ENCODE peak calls at places on chromosomes 11 and 22, in ten cellular contexts. X, N, L, P, C, R, D, W, M and A are unnamed samples.

GRCh38 chr11:128544625-128545024 is 42.7 kb downstream of the ETS1 start:
- DNase-seq in X (no peak), N (no peak), L (no peak), P (no peak), C (no peak), R (no peak), D (no peak), W (no peak), M (no peak), A (no peak)

GRCh38 chr11:46489668-46490560 is 98.3 kb upstream of the CHRM4 start:
- DNase-seq in X (no peak), N (no peak), L (peak; percentile 46), P (no peak), C (no peak), R (no peak), D (no peak), W (peak; percentile 49), M (peak; percentile 48), A (no peak)

GRCh38 chr11:66251811-66252210 is 16.6 kb upstream of the RAB1B start:
- DNase-seq in X (no peak), N (no peak), L (no peak), P (no peak), C (no peak), R (no peak), D (no peak), W (no peak), M (no peak), A (no peak)

GRCh38 chr22:27517361-27517760 is 284.2 kb downstream of the MN1 start:
- DNase-seq in X (no peak), N (no peak), L (no peak), P (no peak), C (no peak), R (no peak), D (no peak), W (no peak), M (no peak), A (no peak)

GRCh38 chr22:33303109-33303508 is 244.9 kb upstream of the SYN3 start:
- DNase-seq in X (no peak), N (peak; percentile 36), L (no peak), P (no peak), C (no peak), R (no peak), D (no peak), W (no peak), M (no peak), A (no peak)

GRCh38 chr11:86620796-86621575 is 51.4 kb downstream of the ME3 start:
- DNase-seq in X (no peak), N (no peak), L (no peak), P (peak; percentile 33), C (no peak), R (no peak), D (no peak), W (no peak), M (peak; percentile 15), A (no peak)

GRCh38 chr11:104883342-104883741 is 14.9 kb downstream of the CASP12 start:
- DNase-seq in X (no peak), N (no peak), L (no peak), P (no peak), C (no peak), R (no peak), D (no peak), W (no peak), M (no peak), A (no peak)

GRCh38 chr11:69923196-69923595 is 104.0 kb upstream of the FGF3 start:
- DNase-seq in X (no peak), N (peak; percentile 43), L (no peak), P (no peak), C (peak; percentile 46), R (no peak), D (no peak), W (no peak), M (no peak), A (no peak)

GRCh38 chr22:46451741-46452140 is 85.7 kb downstream of the CELSR1 start:
- DNase-seq in X (no peak), N (no peak), L (no peak), P (no peak), C (no peak), R (no peak), D (no peak), W (no peak), M (no peak), A (no peak)

GRCh38 chr22:46454233-46454909 is 83.0 kb downstream of the CELSR1 start:
- DNase-seq in X (no peak), N (no peak), L (no peak), P (no peak), C (no peak), R (no peak), D (no peak), W (no peak), M (no peak), A (no peak)

GRCh38 chr22:46453829-46454220 is 83.6 kb downstream of the CELSR1 start:
- DNase-seq in X (no peak), N (no peak), L (no peak), P (no peak), C (no peak), R (no peak), D (no peak), W (no peak), M (no peak), A (no peak)

GRCh38 chr22:46452195-46453005 is 85.0 kb downstream of the CELSR1 start:
- DNase-seq in X (no peak), N (no peak), L (no peak), P (no peak), C (no peak), R (no peak), D (no peak), W (no peak), M (no peak), A (peak; percentile 24)

GRCh38 chr22:46453006-46453828 is 84.2 kb downstream of the CELSR1 start:
- DNase-seq in X (no peak), N (no peak), L (no peak), P (no peak), C (no peak), R (no peak), D (no peak), W (no peak), M (peak; percentile 34), A (no peak)
- TF ChIP-seq POLR2A in X (no peak), N (no peak), L (no peak), P (no peak), C (no peak), R (no peak), D (no peak), W (no peak), M (no peak), A (no peak)

DNA sequence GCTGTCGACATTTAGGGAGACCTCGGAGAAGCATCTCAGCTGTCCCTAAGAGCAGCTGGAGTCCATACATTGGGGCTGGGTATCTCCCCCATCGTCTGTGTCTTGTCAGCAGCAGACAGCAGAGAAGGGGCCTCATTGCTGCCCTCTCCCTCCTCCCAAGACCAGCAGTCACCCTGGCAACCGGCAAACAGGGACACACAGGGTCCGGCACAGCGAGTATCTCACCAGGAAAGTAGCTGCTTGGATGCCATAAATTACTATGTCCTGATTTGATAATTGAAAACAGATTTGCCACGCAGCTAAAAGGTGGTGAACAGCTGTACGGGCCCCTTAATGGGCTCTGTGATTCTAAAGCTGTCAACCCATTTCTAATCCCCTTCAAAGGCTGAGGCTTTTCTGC is 84.5 kb downstream of the CD44 start:
- DNase-seq in X (no peak), N (no peak), L (no peak), P (no peak), C (peak; percentile 68), R (no peak), D (no peak), W (no peak), M (no peak), A (no peak)
- TF ChIP-seq POLR2A in X (no peak), N (no peak), L (no peak), P (no peak), C (no peak), R (no peak), D (no peak), W (no peak), M (no peak), A (no peak)

GRCh38 chr11:108732395-108732794 is 67.5 kb downstream of the DDX10 start:
- DNase-seq in X (no peak), N (no peak), L (no peak), P (no peak), C (no peak), R (no peak), D (no peak), W (no peak), M (peak; percentile 76), A (no peak)

GRCh38 chr11:108734956-108735559 is 70.2 kb downstream of the DDX10 start:
- DNase-seq in X (no peak), N (no peak), L (peak; percentile 8), P (no peak), C (no peak), R (no peak), D (no peak), W (peak; percentile 18), M (no peak), A (no peak)

GRCh38 chr11:108727665-108728064 is 62.8 kb downstream of the DDX10 start:
- DNase-seq in X (no peak), N (no peak), L (no peak), P (no peak), C (no peak), R (no peak), D (no peak), W (no peak), M (no peak), A (no peak)

GRCh38 chr11:108733479-108734116 is 68.7 kb downstream of the DDX10 start:
- DNase-seq in X (no peak), N (no peak), L (no peak), P (no peak), C (no peak), R (peak; percentile 5), D (no peak), W (peak; percentile 15), M (peak; percentile 8), A (no peak)
- TF ChIP-seq POLR2A in X (peak; percentile 56), N (no peak), L (no peak), P (no peak), C (no peak), R (no peak), D (no peak), W (no peak), M (no peak), A (no peak)

GRCh38 chr22:36333632-36334031 is 54.1 kb downstream of the MYH9 start:
- DNase-seq in X (no peak), N (no peak), L (no peak), P (no peak), C (no peak), R (no peak), D (no peak), W (no peak), M (peak; percentile 67), A (no peak)

GRCh38 chr22:36336246-36337182 is 51.3 kb downstream of the MYH9 start:
- DNase-seq in X (no peak), N (no peak), L (no peak), P (no peak), C (no peak), R (no peak), D (no peak), W (no peak), M (peak; percentile 93), A (no peak)

GRCh38 chr22:36335621-36336020 is 52.1 kb downstream of the MYH9 start:
- DNase-seq in X (no peak), N (no peak), L (no peak), P (no peak), C (no peak), R (no peak), D (no peak), W (no peak), M (no peak), A (no peak)

GRCh38 chr22:36334081-36334831 is 53.5 kb downstream of the MYH9 start:
- DNase-seq in X (no peak), N (peak; percentile 88), L (no peak), P (no peak), C (peak; percentile 85), R (no peak), D (peak; percentile 57), W (peak; percentile 82), M (peak; percentile 42), A (peak; percentile 67)

GRCh38 chr22:36334838-36335603 is 52.7 kb downstream of the MYH9 start:
- DNase-seq in X (no peak), N (peak; percentile 81), L (no peak), P (peak; percentile 78), C (peak; percentile 89), R (no peak), D (no peak), W (peak; percentile 24), M (peak; percentile 67), A (no peak)
- TF ChIP-seq POLR2A in X (peak; percentile 46), N (no peak), L (no peak), P (no peak), C (no peak), R (no peak), D (no peak), W (no peak), M (no peak), A (no peak)